ENCODE peak calls at places on chromosomes 11 and 22, in eight cellular contexts. K is thoracic aorta, Z is HFF-Myc, V is PC-3, N is kidney, F is uterus, O is nephron progenitor cell, S is AG09309. Q is an unnamed sample.

GRCh38 chr22:26561756-26562417 is 28.0 kb downstream of the TPST2 start:
- DNase-seq in S (no peak), N (no peak), V (no peak), O (no peak), K (no peak), Z (no peak), F (no peak), Q (no peak)

GRCh38 chr11:267491-267994 is 10.7 kb upstream of the NLRP6 start:
- DNase-seq in K (no peak), V (peak; percentile 41), S (no peak), F (peak; percentile 45), O (no peak), Z (no peak), N (peak; percentile 86), Q (no peak)

GRCh38 chr11:129141748-129142475 is 50.2 kb downstream of the ARHGAP32 start:
- DNase-seq in F (no peak), N (no peak), S (no peak), O (no peak), Z (no peak), K (no peak), V (peak; percentile 56), Q (no peak)

GRCh38 chr11:86594746-86595145 is 77.7 kb downstream of the ME3 start:
- DNase-seq in K (no peak), O (no peak), F (no peak), N (no peak), S (no peak), Z (no peak), V (peak; percentile 57), Q (no peak)

GRCh38 chr11:37881741-37882140 is 1283.7 kb upstream of the RAG2 start:
- DNase-seq in Z (no peak), F (no peak), N (no peak), S (no peak), V (no peak), K (no peak), O (no peak), Q (no peak)

GRCh38 chr11:3137486-3138177 is 27.5 kb downstream of the OSBPL5 start:
- DNase-seq in N (peak; percentile 69), K (no peak), S (no peak), F (no peak), Z (no peak), V (no peak), O (peak; percentile 4), Q (no peak)

GRCh38 chr11:69513196-69513595 is 31.7 kb downstream of the LINC01488 start:
- DNase-seq in F (peak; percentile 4), K (no peak), V (no peak), S (no peak), Z (no peak), N (no peak), O (no peak), Q (no peak)

GRCh38 chr11:62677160-62677559 is 1.7 kb downstream of the UBXN1 start:
- DNase-seq in K (no peak), O (no peak), V (peak; percentile 51), F (no peak), Z (no peak), S (no peak), N (no peak), Q (no peak)

GRCh38 chr11:76263166-76263565 is 56.9 kb upstream of the WNT11 start:
- DNase-seq in Z (no peak), F (no peak), N (no peak), K (no peak), V (no peak), S (no peak), O (no peak), Q (no peak)

GRCh38 chr11:28961726-28962125 is 853.5 kb downstream of the METTL15 start:
- DNase-seq in F (no peak), V (no peak), N (no peak), Z (no peak), S (no peak), K (no peak), O (no peak), Q (no peak)

GRCh38 chr11:127993788-127994187 is 593.6 kb downstream of the ETS1 start:
- DNase-seq in F (no peak), O (no peak), S (no peak), Z (no peak), N (no peak), V (no peak), K (no peak), Q (peak; percentile 30)

GRCh38 chr22:17087176-17088131 is 2.7 kb downstream of the IL17RA start:
- DNase-seq in K (no peak), N (no peak), Z (no peak), O (no peak), F (no peak), S (peak; percentile 60), V (no peak), Q (no peak)

GRCh38 chr11:68870470-68870869 is 28.8 kb upstream of the CPT1A start:
- DNase-seq in F (no peak), O (no peak), K (no peak), S (no peak), V (peak; percentile 33), Z (no peak), N (no peak), Q (no peak)

GRCh38 chr11:36164522-36165250 is 124.5 kb downstream of the COMMD9 start:
- DNase-seq in O (no peak), Z (no peak), N (no peak), V (peak; percentile 83), F (no peak), S (no peak), K (no peak), Q (no peak)

GRCh38 chr11:30254307-30255298 is 23.8 kb downstream of the FSHB start:
- DNase-seq in F (no peak), Z (no peak), N (no peak), K (no peak), O (no peak), V (no peak), S (no peak), Q (no peak)

GRCh38 chr11:45812581-45813548 is 7.9 kb downstream of the SLC35C1 start:
- DNase-seq in Z (no peak), N (no peak), S (no peak), F (peak; percentile 6), O (no peak), V (no peak), K (no peak), Q (no peak)

GRCh38 chr22:21447694-21448402 is 19.3 kb upstream of the TMEM191C start:
- DNase-seq in N (peak; percentile 61), Z (no peak), F (peak; percentile 11), V (no peak), S (no peak), K (no peak), O (no peak), Q (peak; percentile 12)
- TF ChIP-seq CTCF in N (no peak), Z (peak; percentile 30), F (no peak), V (peak; percentile 41), S (peak; percentile 1), K (no peak), O (no peak), Q (no peak)

GRCh38 chr11:60810583-60810982 is 25.4 kb downstream of the MS4A10 start:
- DNase-seq in K (no peak), O (no peak), S (no peak), F (no peak), N (no peak), V (no peak), Z (no peak), Q (no peak)

GRCh38 chr11:60810151-60810550 is 25.0 kb downstream of the MS4A10 start:
- DNase-seq in F (no peak), S (no peak), V (no peak), Z (no peak), N (no peak), O (no peak), K (no peak), Q (no peak)

GRCh38 chr11:60809249-60809648 is 24.1 kb downstream of the MS4A10 start:
- DNase-seq in V (no peak), K (no peak), S (no peak), F (no peak), N (no peak), O (no peak), Z (no peak), Q (no peak)

GRCh38 chr11:60813324-60813723 is 28.2 kb downstream of the MS4A10 start:
- DNase-seq in K (no peak), Z (no peak), N (no peak), S (no peak), O (no peak), F (no peak), V (no peak), Q (no peak)

DNA sequence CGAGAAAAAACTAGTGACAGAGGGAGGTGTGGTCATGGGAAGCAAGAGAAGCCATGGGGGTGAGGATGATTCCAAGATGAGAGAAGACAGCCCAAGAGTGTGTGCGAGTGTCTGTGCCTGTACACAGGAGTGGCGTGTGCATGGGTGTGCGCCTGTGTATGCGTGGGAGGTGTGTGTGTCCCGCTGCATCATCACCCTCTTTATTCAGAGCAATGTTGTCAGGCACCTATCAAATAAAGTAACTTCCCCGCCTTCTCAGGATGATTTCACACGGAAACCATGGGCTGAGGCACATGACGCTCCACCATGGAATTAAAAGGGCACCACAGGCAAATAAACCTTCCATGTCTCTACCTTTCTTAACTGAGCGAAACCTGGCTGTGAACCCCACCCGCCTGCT is 24.6 kb downstream of the MS4A10 start:
- DNase-seq in Z (no peak), V (no peak), K (no peak), O (no peak), N (no peak), S (no peak), F (no peak), Q (no peak)
- TF ChIP-seq CTCF in Z (no peak), V (no peak), K (no peak), O (no peak), N (no peak), S (no peak), F (no peak), Q (no peak)

DNA sequence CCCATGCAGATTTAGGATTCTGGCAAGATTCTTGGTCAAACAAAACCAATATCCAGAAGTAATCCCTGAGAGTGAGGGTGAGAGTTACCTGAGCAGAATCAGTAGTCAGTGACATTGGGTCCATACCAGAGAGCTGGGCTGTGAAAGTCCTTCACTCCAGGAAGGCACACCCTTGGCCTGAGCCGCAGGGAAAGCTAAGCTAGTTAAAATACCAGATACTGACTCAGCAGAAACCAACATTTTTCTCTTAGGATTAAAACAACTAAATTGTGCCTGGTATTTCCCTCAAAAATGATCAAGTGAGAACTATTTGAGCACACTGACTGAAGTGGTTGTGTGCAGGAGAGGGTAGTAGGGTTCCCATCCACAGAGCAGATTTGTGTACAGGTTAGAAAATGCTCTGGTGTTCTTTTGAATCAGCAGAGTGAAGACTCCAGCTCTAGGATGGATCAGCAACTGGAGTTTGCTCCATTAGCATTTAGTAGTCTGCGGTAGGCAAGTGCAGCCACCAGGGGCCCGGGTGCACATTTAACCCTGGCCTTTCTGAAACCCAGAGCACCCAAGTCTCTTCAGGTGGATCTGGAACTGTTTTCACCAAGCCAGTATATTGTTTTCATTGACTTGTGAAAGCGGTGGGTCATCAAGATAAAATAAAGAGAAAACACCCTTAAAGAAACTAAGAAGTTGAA is 100.7 kb upstream of the CLPB start:
- DNase-seq in K (no peak), O (no peak), N (no peak), V (peak; percentile 40), S (peak; percentile 17), F (no peak), Z (no peak), Q (peak; percentile 38)
- TF ChIP-seq CTCF in K (no peak), O (peak; percentile 6), N (no peak), V (peak; percentile 22), S (peak; percentile 22), F (no peak), Z (peak; percentile 10), Q (peak; percentile 33)

DNA sequence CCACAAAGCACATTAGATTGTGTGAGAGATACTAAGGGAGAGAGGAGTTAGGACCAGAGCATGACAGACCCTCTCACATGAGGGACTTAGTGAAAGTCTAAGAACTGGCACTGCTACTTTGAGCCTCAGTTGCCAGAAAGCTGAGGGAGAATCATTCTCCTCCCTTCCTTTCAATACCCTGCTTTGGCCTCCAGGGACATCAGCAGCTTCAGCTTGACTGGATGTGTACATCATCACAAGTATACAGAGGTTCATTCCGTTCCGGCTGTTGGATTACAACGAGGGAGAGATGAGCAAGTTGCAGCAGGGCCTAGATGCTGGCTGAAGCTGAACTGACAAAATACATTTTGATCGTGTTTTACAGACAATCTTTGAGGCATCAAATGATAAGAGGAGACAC is 15.7 kb upstream of the ANO5 start:
- DNase-seq in N (no peak), F (no peak), Z (no peak), V (no peak), S (no peak), K (no peak), O (no peak), Q (no peak)
- TF ChIP-seq CTCF in N (no peak), F (no peak), Z (no peak), V (no peak), S (no peak), K (no peak), O (no peak), Q (peak; percentile 10)

Q was measured in Caco-2.